ENCODE peak calls at places on chromosomes 1 and 21, in ten cellular contexts. F, X, P, B, O, G, D, C, R and S are unnamed samples.

GRCh38 chr1:8423702-8424538 is 106.0 kb downstream of the SLC45A1 start:
- DNase-seq in F (peak; percentile 38), X (peak; percentile 67), P (peak; percentile 85), B (no peak), O (peak; percentile 61), G (no peak), D (peak; percentile 59), C (peak; percentile 35), R (peak; percentile 38), S (peak; percentile 71)

GRCh38 chr21:35940074-35940927 is 120.0 kb downstream of the SETD4 start:
- DNase-seq in F (peak; percentile 60), X (peak; percentile 70), P (peak; percentile 81), B (peak; percentile 67), O (peak; percentile 45), G (peak; percentile 28), D (peak; percentile 29), C (no peak), R (no peak), S (peak; percentile 86)

GRCh38 chr1:229643996-229644748 is 18.1 kb downstream of the URB2 start:
- DNase-seq in F (no peak), X (no peak), P (no peak), B (no peak), O (no peak), G (no peak), D (no peak), C (no peak), R (no peak), S (peak; percentile 26)

GRCh38 chr1:116820362-116820761 is 66.1 kb downstream of the CD2 start:
- DNase-seq in F (peak; percentile 94), X (no peak), P (peak; percentile 74), B (no peak), O (peak; percentile 70), G (peak; percentile 90), D (peak; percentile 86), C (no peak), R (no peak), S (peak; percentile 93)

GRCh38 chr1:26346274-26347033 is 7.5 kb downstream of the CRYBG2 start:
- DNase-seq in F (no peak), X (no peak), P (no peak), B (no peak), O (no peak), G (no peak), D (no peak), C (no peak), R (no peak), S (no peak)

GRCh38 chr21:17359781-17360180 is 153.1 kb upstream of the CXADR start:
- DNase-seq in F (no peak), X (no peak), P (no peak), B (no peak), O (no peak), G (no peak), D (no peak), C (no peak), R (no peak), S (no peak)

GRCh38 chr1:199297174-199297573 is 658.3 kb downstream of the PTPRC start:
- DNase-seq in F (no peak), X (no peak), P (no peak), B (no peak), O (no peak), G (no peak), D (no peak), C (no peak), R (no peak), S (no peak)

GRCh38 chr21:33403128-33403785 is at the start of gene IFNGR2:
- DNase-seq in F (no peak), X (peak; percentile 70), P (peak; percentile 70), B (no peak), O (no peak), G (no peak), D (no peak), C (peak; percentile 46), R (peak; percentile 61), S (no peak)

GRCh38 chr1:207102659-207103058 is 1.4 kb upstream of the C4BPA start:
- DNase-seq in F (no peak), X (no peak), P (no peak), B (no peak), O (no peak), G (no peak), D (no peak), C (no peak), R (no peak), S (no peak)

GRCh38 chr1:10918531-10918930 is 93.9 kb upstream of the TARDBP start:
- DNase-seq in F (peak; percentile 33), X (no peak), P (peak; percentile 83), B (no peak), O (no peak), G (peak; percentile 37), D (no peak), C (no peak), R (no peak), S (peak; percentile 51)

GRCh38 chr1:156926175-156926574 is 5.7 kb downstream of the LRRC71 start:
- DNase-seq in F (peak; percentile 99), X (no peak), P (peak; percentile 49), B (no peak), O (no peak), G (no peak), D (peak; percentile 52), C (no peak), R (no peak), S (peak; percentile 51)

GRCh38 chr1:23673086-23673813 is 18.4 kb upstream of the RPL11 start:
- DNase-seq in F (peak; percentile 51), X (peak; percentile 36), P (peak; percentile 74), B (no peak), O (no peak), G (no peak), D (peak; percentile 89), C (peak; percentile 17), R (no peak), S (peak; percentile 88)